ENCODE peak calls at places on chromosomes 4 and X, in four cellular contexts. U is IMR-90, X is esophagus muscularis mucosa, F is PC-3. G is an unnamed sample.
A peak's percentile ranks its signal among the peaks of the same experiment; 100 is the strongest.

GRCh38 chr4:95549246-95550138 is 719 bp upstream of the UNC5C start:
- DNase-seq in X (no peak), U (peak; percentile 19), F (no peak), G (peak; percentile 86)

GRCh38 chr4:155062948-155063347 is 145.5 kb upstream of the NPY2R start:
- DNase-seq in X (no peak), F (no peak), U (no peak), G (no peak)

GRCh38 chr4:123170843-123171242 is 225.8 kb upstream of the SPRY1 start:
- DNase-seq in F (peak; percentile 15), U (peak; percentile 4), X (no peak), G (peak; percentile 18)

GRCh38 chrX:24391362-24391761 is 30.9 kb downstream of the SUPT20HL1 start:
- DNase-seq in F (no peak), U (no peak), X (no peak), G (no peak)

GRCh38 chr4:4856071-4857000 is 3.1 kb upstream of the MSX1 start:
- DNase-seq in U (no peak), F (peak; percentile 34), X (no peak), G (peak; percentile 92)

GRCh38 chr4:110294165-110294564 is 95.8 kb upstream of the ELOVL6 start:
- DNase-seq in U (peak; percentile 6), F (peak; percentile 66), X (peak; percentile 21), G (peak; percentile 50)

GRCh38 chrX:153854702-153855101 is 24.4 kb upstream of the PDZD4 start:
- DNase-seq in F (no peak), U (no peak), X (no peak), G (peak; percentile 46)

GRCh38 chrX:125998432-125998831 is 167.7 kb downstream of the DCAF12L2 start:
- DNase-seq in F (peak; percentile 47), U (no peak), X (no peak), G (no peak)

GRCh38 chr4:148454835-148455234 is 12.6 kb upstream of the NR3C2 start:
- DNase-seq in X (no peak), U (peak; percentile 23), F (peak; percentile 56), G (no peak)

DNA sequence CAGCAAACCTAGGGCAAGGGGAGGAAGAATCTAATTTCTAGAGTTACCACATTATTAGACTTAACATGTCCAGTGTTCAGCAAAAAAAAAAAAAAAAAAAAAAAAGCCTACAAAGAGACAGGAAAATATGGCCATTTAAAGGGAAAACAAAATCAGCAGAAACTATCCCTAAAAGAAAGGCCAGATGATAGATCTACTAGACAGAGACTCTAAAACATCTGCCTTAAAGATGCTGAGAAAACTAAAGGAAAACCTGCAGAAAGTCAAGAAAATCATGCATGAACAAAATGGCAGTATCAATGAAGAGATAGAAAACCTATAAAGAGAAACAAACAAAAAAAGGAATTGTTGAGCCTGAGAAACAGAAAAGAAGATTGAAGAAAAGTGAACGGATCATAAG is 43.8 kb downstream of the NELFA start:
- DNase-seq in F (no peak), X (no peak), U (no peak), G (no peak)
- H3K36me3 ChIP-seq in F (peaks cover 47% of the 10 kb centered on the region), X (peaks cover 26% of the 10 kb centered on the region), U (peaks cover 33% of the 10 kb centered on the region), G (peaks cover 49% of the 10 kb centered on the region)

DNA sequence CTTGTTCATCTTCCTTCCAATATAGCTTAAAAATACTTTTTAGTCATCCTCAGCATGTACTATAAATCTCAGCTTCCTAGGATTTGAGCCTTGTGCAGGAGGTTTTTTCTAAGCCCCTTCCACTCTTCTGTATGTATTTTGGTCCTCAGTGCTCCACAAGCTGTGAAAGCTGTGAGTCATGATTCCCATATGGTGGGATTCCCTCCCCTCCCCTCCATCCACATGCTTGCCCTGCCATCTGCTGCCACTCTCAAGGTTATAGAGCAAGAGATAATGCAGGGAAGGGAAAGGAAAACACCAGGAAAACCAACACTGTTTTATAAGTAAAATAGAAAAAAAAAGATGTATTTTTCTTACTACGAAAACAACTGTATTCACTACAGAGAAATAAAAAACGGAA is 58.5 kb upstream of the AP1S2 start:
- DNase-seq in F (no peak), X (no peak), U (no peak), G (no peak)
- H3K36me3 ChIP-seq in F (no peaks in the 10 kb centered on the region), X (no peaks in the 10 kb centered on the region), U (no peaks in the 10 kb centered on the region), G (no peaks in the 10 kb centered on the region)

GRCh38 chr4:129438582-129438981 is 342.6 kb downstream of the C4orf33 start:
- DNase-seq in F (no peak), X (no peak), U (no peak), G (no peak)
- H3K36me3 ChIP-seq in F (no peaks in the 10 kb centered on the region), X (no peaks in the 10 kb centered on the region), U (no peaks in the 10 kb centered on the region), G (no peaks in the 10 kb centered on the region)

GRCh38 chr4:8609824-8610350 is 17.3 kb downstream of the CPZ start:
- DNase-seq in U (no peak), F (no peak), X (no peak), G (peak; percentile 83)

GRCh38 chr4:8607603-8608481 is 15.3 kb downstream of the CPZ start:
- DNase-seq in F (peak; percentile 7), U (no peak), X (no peak), G (peak; percentile 97)

GRCh38 chr4:8610858-8611610 is 18.5 kb downstream of the CPZ start:
- DNase-seq in F (peak; percentile 6), U (no peak), X (no peak), G (no peak)

GRCh38 chr4:8608714-8609391 is 16.3 kb downstream of the CPZ start:
- DNase-seq in X (no peak), F (no peak), U (no peak), G (peak; percentile 83)

GRCh38 chr4:8609406-8609805 is 16.8 kb downstream of the CPZ start:
- DNase-seq in X (no peak), U (no peak), F (no peak), G (no peak)
- H3K36me3 ChIP-seq in X (no peaks in the 10 kb centered on the region), U (peaks cover 51% of the 10 kb centered on the region), F (no peaks in the 10 kb centered on the region), G (peaks cover 9% of the 10 kb centered on the region)

GRCh38 chrX:81082649-81083048 is 119.1 kb downstream of the HMGN5 start:
- DNase-seq in F (no peak), X (no peak), U (no peak), G (no peak)
- H3K36me3 ChIP-seq in F (no peaks in the 10 kb centered on the region), X (no peaks in the 10 kb centered on the region), U (no peaks in the 10 kb centered on the region), G (no peaks in the 10 kb centered on the region)

G was measured in osteoblast.